ENCODE peak calls at places on chromosomes 16 and 17, in seven cellular contexts. N is uterus, Z is astrocyte of the spinal cord, D is heart right ventricle, A is AG04450, F is ovary, R is psoas muscle. P is an unnamed sample.

GRCh38 chr16:31357324-31358156 is 2.6 kb downstream of the ITGAX start:
- DNase-seq in R (peak; percentile 68), A (no peak), F (no peak), Z (no peak), N (no peak), D (no peak), P (no peak)

GRCh38 chr17:21512307-21513011 is 136.3 kb downstream of the KCNJ12 start:
- DNase-seq in F (no peak), D (no peak), R (no peak), Z (no peak), N (no peak), A (no peak), P (no peak)

GRCh38 chr17:36148559-36149295 is 27.7 kb downstream of the TBC1D3B start:
- DNase-seq in F (peak; percentile 55), N (peak; percentile 18), Z (peak; percentile 82), R (peak; percentile 77), A (peak; percentile 45), D (peak; percentile 55), P (no peak)

GRCh38 chr16:55434000-55434399 is 45.0 kb upstream of the MMP2 start:
- DNase-seq in D (no peak), N (no peak), F (no peak), R (no peak), A (no peak), Z (no peak), P (no peak)

GRCh38 chr16:12584488-12585233 is 219.0 kb downstream of the CPPED1 start:
- DNase-seq in R (no peak), F (no peak), N (no peak), A (no peak), D (no peak), Z (no peak), P (no peak)

GRCh38 chr17:47200325-47200663 is 8.9 kb upstream of the MYL4 start:
- DNase-seq in Z (no peak), R (no peak), D (no peak), A (no peak), F (no peak), N (no peak), P (no peak)

GRCh38 chr17:81656118-81656743 is at the start of gene PDE6G:
- DNase-seq in D (no peak), A (no peak), N (no peak), Z (no peak), R (no peak), F (no peak), P (no peak)

GRCh38 chr17:27471321-27472269 is 15.3 kb downstream of the KSR1 start:
- DNase-seq in F (no peak), Z (peak; percentile 31), D (no peak), N (no peak), A (no peak), R (no peak), P (no peak)

GRCh38 chr17:48025904-48026502 is 11.6 kb downstream of the COPZ2 start:
- DNase-seq in D (no peak), A (no peak), F (no peak), R (no peak), N (no peak), Z (peak; percentile 25), P (no peak)

GRCh38 chr16:67278773-67279295 is 498 bp upstream of the PLEKHG4 start:
- DNase-seq in R (peak; percentile 56), N (no peak), A (no peak), D (no peak), F (no peak), Z (no peak), P (no peak)

GRCh38 chr17:56597495-56597990 is 4.0 kb downstream of the NOG start:
- DNase-seq in Z (no peak), R (no peak), D (peak; percentile 16), A (no peak), N (no peak), F (no peak), P (no peak)

GRCh38 chr17:35890774-35891155 is 10.6 kb upstream of the CCL5 start:
- DNase-seq in D (no peak), Z (no peak), R (no peak), A (no peak), F (no peak), N (no peak), P (no peak)

DNA sequence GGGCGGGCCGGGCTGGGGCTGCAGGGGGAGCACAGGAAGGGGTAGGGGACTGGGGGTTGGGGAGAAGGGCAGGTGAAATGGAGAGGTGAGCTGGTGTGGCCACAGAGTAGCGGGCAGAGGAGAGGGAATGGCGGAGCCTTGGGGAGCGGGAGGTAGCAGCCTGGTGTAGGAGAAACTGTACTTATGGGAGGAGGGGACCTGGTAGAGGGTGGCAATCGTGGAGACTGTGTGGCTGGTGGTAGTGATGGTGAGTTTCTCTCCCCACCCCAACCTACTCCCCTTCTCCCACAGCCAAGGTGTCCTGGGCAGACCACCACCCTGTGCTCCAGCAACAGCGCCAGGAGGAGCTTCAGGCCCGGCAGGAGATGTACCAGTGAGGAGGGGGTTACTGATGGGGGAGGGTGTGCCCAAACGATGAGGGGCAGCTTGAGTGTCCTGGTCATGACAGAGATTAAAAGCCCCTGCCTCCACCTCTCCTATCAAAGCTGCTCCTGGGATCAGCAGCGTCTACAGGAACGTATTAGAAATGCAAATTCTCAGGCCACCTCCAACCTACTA is 831 bp downstream of the ALOX15B start:
- DNase-seq in F (no peak), Z (no peak), D (no peak), R (no peak), N (no peak), A (no peak), P (no peak)
- H3K4me3 ChIP-seq in F (no peak overlapping the region), Z (no peak overlapping the region), D (no peak overlapping the region), R (no peak overlapping the region), N (no peak overlapping the region), A (no peak overlapping the region), P (peak overlapping the region; percentile 43)

GRCh38 chr17:19386276-19386863 is 620 bp downstream of the MFAP4 start:
- DNase-seq in R (peak; percentile 88), D (peak; percentile 51), Z (peak; percentile 74), A (peak; percentile 50), F (peak; percentile 79), N (peak; percentile 91), P (peak; percentile 92)
- H3K4me3 ChIP-seq in R (peak overlapping the region; percentile 41), D (peak overlapping the region; percentile 47), Z (peak overlapping the region; percentile 53), A (peak overlapping the region; percentile 76), F (peak overlapping the region; percentile 19), N (peak overlapping the region; percentile 15), P (peak overlapping the region; percentile 49)

DNA sequence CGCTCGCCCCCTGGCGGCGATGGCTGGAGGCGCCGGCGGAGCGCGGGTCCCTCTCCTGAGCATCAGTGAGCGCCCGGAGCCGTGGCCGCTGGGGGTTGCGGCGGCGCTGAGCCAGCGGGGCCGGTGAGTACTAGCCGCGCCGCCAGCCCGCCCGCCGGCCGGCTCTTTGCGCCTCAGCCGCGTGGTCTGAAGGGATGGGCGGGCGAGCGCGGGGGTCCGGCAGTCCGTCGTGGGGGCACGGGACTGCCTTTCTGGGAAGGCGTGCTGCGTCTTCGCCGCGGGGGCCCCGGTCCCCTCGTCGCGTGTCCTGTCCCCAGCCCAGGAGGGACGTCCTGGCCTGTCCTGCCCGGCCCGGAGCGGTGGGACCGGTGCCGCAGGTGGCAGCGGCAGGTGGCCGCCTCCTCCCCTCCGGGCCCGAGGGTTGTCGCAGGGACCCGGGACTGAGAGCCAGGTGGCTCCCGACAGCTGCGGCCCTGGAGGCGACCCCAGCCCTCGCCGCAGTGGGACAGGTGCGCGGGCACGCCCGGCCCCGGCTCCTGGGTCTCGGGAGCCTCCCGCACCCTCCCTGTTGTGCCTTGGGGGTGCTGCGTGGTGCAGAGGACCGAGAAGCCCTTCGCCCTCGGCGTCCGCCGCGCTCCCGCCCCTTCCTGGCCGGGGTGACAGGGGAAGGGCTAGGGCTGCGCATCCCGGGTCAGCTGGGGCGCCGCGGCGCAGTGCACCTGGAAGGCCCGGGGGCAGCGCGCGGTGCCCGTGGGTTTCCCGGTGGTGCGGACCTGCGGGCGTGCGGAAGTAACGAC is at the start of gene SPECC1:
- DNase-seq in Z (peak; percentile 63), F (peak; percentile 90), A (no peak), D (peak; percentile 87), R (peak; percentile 89), N (peak; percentile 76), P (no peak)
- H3K4me3 ChIP-seq in Z (peak within 1 kb of the TSS; percentile 52), F (peak within 1 kb of the TSS; percentile 76), A (peak within 1 kb of the TSS; percentile 59), D (peak within 1 kb of the TSS; percentile 76), R (peak within 1 kb of the TSS; percentile 72), N (peak within 1 kb of the TSS; percentile 51), P (peak within 1 kb of the TSS; percentile 69)

DNA sequence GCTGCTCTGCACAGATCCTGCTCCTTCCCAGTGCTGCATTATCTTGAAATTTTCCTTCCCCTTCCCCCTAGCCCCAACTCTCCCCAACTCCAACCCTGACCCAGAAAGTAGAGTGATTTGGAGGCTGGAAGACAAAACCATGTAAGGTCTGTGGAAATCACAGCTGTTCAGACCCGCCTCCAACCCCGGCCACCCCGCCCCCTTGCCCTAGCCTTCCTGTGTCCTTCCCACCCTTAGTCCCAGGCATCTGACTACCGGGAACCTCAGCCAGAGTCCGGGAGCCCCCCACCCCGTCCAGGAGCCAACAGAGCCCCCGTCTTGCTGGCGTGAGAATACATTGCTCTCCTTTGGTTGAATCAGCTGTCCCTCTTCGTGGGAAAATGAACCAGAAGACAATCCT is at the start of gene AOC3:
- DNase-seq in A (no peak), N (peak; percentile 67), D (peak; percentile 45), R (no peak), Z (no peak), F (peak; percentile 56), P (no peak)
- H3K4me3 ChIP-seq in A (no peak within 1 kb of the TSS), N (peak within 1 kb of the TSS; percentile 50), D (peak within 1 kb of the TSS; percentile 43), R (peak within 1 kb of the TSS; percentile 54), Z (no peak within 1 kb of the TSS), F (peak within 1 kb of the TSS; percentile 32), P (no peak within 1 kb of the TSS)

GRCh38 chr16:21302454-21302853 is 24.4 kb upstream of the CRYM start:
- DNase-seq in D (no peak), A (no peak), F (no peak), Z (no peak), N (no peak), R (no peak), P (no peak)
- H3K4me3 ChIP-seq in D (no peak overlapping the region), A (peak overlapping the region; percentile 79), F (no peak overlapping the region), Z (peak overlapping the region; percentile 72), N (no peak overlapping the region), R (no peak overlapping the region), P (peak overlapping the region; percentile 78)

P was measured in skeletal muscle cell.